ENCODE peak calls at places on chromosomes 6 and 20, in nine cellular contexts. One of them, this sample, is unnamed.

GRCh38 chr6:26275663-26276062 is 89.3 kb upstream of the BTN3A2 start:
- DNase-seq in Calu3: no peak
- DNase-seq in cardiac fibroblast: no peak
- DNase-seq in activated naive CD4-positive, alpha-beta T cell: no peak
- DNase-seq in aorta: no peak
- DNase-seq in cerebellar cortex: no peak
- DNase-seq in midbrain: no peak
- DNase-seq in stimulated activated CD4-positive, alpha-beta T cell treated with anti-CD3 and anti-CD28 coated beads, Interleukin-1b, Interleukin-23, amount 100 ng/mL, for 1 hour: no peak
- DNase-seq in HT1080: no peak
- DNase-seq in this sample: no peak

GRCh38 chr20:25389858-25390537 is 637 bp downstream of the ABHD12 start:
- DNase-seq in aorta: peak
- DNase-seq in cardiac fibroblast: no peak
- DNase-seq in cerebellar cortex: peak
- DNase-seq in midbrain: peak
- DNase-seq in stimulated activated CD4-positive, alpha-beta T cell treated with anti-CD3 and anti-CD28 coated beads, Interleukin-1b, Interleukin-23, amount 100 ng/mL, for 1 hour: peak
- DNase-seq in Calu3: peak
- DNase-seq in HT1080: no peak
- DNase-seq in activated naive CD4-positive, alpha-beta T cell: peak
- DNase-seq in this sample: no peak

GRCh38 chr6:152220785-152221184 is 413.3 kb downstream of the ESR1 start:
- DNase-seq in HT1080: no peak
- DNase-seq in Calu3: no peak
- DNase-seq in cerebellar cortex: peak
- DNase-seq in aorta: no peak
- DNase-seq in stimulated activated CD4-positive, alpha-beta T cell treated with anti-CD3 and anti-CD28 coated beads, Interleukin-1b, Interleukin-23, amount 100 ng/mL, for 1 hour: no peak
- DNase-seq in activated naive CD4-positive, alpha-beta T cell: no peak
- DNase-seq in cardiac fibroblast: no peak
- DNase-seq in midbrain: no peak
- DNase-seq in this sample: no peak

GRCh38 chr6:85675030-85675819 is 32.5 kb upstream of the SYNCRIP start:
- DNase-seq in cardiac fibroblast: peak
- DNase-seq in midbrain: no peak
- DNase-seq in cerebellar cortex: peak
- DNase-seq in activated naive CD4-positive, alpha-beta T cell: no peak
- DNase-seq in HT1080: peak
- DNase-seq in stimulated activated CD4-positive, alpha-beta T cell treated with anti-CD3 and anti-CD28 coated beads, Interleukin-1b, Interleukin-23, amount 100 ng/mL, for 1 hour: no peak
- DNase-seq in Calu3: peak
- DNase-seq in aorta: no peak
- DNase-seq in this sample: no peak

GRCh38 chr6:135675862-135676261 is 175.6 kb upstream of the PDE7B start:
- DNase-seq in cerebellar cortex: peak
- DNase-seq in activated naive CD4-positive, alpha-beta T cell: no peak
- DNase-seq in stimulated activated CD4-positive, alpha-beta T cell treated with anti-CD3 and anti-CD28 coated beads, Interleukin-1b, Interleukin-23, amount 100 ng/mL, for 1 hour: no peak
- DNase-seq in cardiac fibroblast: peak
- DNase-seq in aorta: no peak
- DNase-seq in Calu3: peak
- DNase-seq in midbrain: no peak
- DNase-seq in HT1080: peak
- DNase-seq in this sample: no peak

GRCh38 chr20:34315236-34315635 is 12.1 kb upstream of the AHCY start:
- DNase-seq in activated naive CD4-positive, alpha-beta T cell: no peak
- DNase-seq in cardiac fibroblast: no peak
- DNase-seq in cerebellar cortex: no peak
- DNase-seq in midbrain: no peak
- DNase-seq in Calu3: no peak
- DNase-seq in stimulated activated CD4-positive, alpha-beta T cell treated with anti-CD3 and anti-CD28 coated beads, Interleukin-1b, Interleukin-23, amount 100 ng/mL, for 1 hour: no peak
- DNase-seq in aorta: no peak
- DNase-seq in HT1080: no peak
- DNase-seq in this sample: no peak

GRCh38 chr20:62405981-62406513 is 1.0 kb downstream of the CABLES2 start:
- DNase-seq in activated naive CD4-positive, alpha-beta T cell: no peak
- DNase-seq in aorta: no peak
- DNase-seq in HT1080: no peak
- DNase-seq in Calu3: no peak
- DNase-seq in midbrain: no peak
- DNase-seq in stimulated activated CD4-positive, alpha-beta T cell treated with anti-CD3 and anti-CD28 coated beads, Interleukin-1b, Interleukin-23, amount 100 ng/mL, for 1 hour: no peak
- DNase-seq in cardiac fibroblast: no peak
- DNase-seq in cerebellar cortex: no peak
- DNase-seq in this sample: no peak

GRCh38 chr20:52943185-52943841 is 28.8 kb upstream of the TSHZ2 start:
- DNase-seq in cerebellar cortex: no peak
- DNase-seq in midbrain: no peak
- DNase-seq in activated naive CD4-positive, alpha-beta T cell: no peak
- DNase-seq in cardiac fibroblast: peak
- DNase-seq in aorta: no peak
- DNase-seq in Calu3: no peak
- DNase-seq in HT1080: peak
- DNase-seq in stimulated activated CD4-positive, alpha-beta T cell treated with anti-CD3 and anti-CD28 coated beads, Interleukin-1b, Interleukin-23, amount 100 ng/mL, for 1 hour: no peak
- DNase-seq in this sample: no peak

GRCh38 chr20:9978395-9979004 is 56.3 kb upstream of the ANKEF1 start:
- DNase-seq in aorta: no peak
- DNase-seq in HT1080: peak
- DNase-seq in stimulated activated CD4-positive, alpha-beta T cell treated with anti-CD3 and anti-CD28 coated beads, Interleukin-1b, Interleukin-23, amount 100 ng/mL, for 1 hour: no peak
- DNase-seq in activated naive CD4-positive, alpha-beta T cell: no peak
- DNase-seq in cerebellar cortex: peak
- DNase-seq in midbrain: peak
- DNase-seq in Calu3: peak
- DNase-seq in cardiac fibroblast: peak
- DNase-seq in this sample: no peak

GRCh38 chr6:149961728-149962425 is 1.9 kb upstream of the ULBP1 start:
- DNase-seq in cerebellar cortex: peak
- DNase-seq in cardiac fibroblast: peak
- DNase-seq in Calu3: peak
- DNase-seq in midbrain: no peak
- DNase-seq in activated naive CD4-positive, alpha-beta T cell: no peak
- DNase-seq in stimulated activated CD4-positive, alpha-beta T cell treated with anti-CD3 and anti-CD28 coated beads, Interleukin-1b, Interleukin-23, amount 100 ng/mL, for 1 hour: no peak
- DNase-seq in aorta: no peak
- DNase-seq in HT1080: peak
- DNase-seq in this sample: no peak

GRCh38 chr6:31727034-31727716 is 1.9 kb downstream of the DDAH2 start:
- DNase-seq in cardiac fibroblast: no peak
- DNase-seq in aorta: no peak
- DNase-seq in activated naive CD4-positive, alpha-beta T cell: no peak
- DNase-seq in cerebellar cortex: no peak
- DNase-seq in midbrain: no peak
- DNase-seq in HT1080: no peak
- DNase-seq in stimulated activated CD4-positive, alpha-beta T cell treated with anti-CD3 and anti-CD28 coated beads, Interleukin-1b, Interleukin-23, amount 100 ng/mL, for 1 hour: no peak
- DNase-seq in Calu3: no peak
- DNase-seq in this sample: no peak

GRCh38 chr6:3324262-3324942 is 65.7 kb downstream of the PSMG4 start:
- DNase-seq in aorta: no peak
- DNase-seq in stimulated activated CD4-positive, alpha-beta T cell treated with anti-CD3 and anti-CD28 coated beads, Interleukin-1b, Interleukin-23, amount 100 ng/mL, for 1 hour: no peak
- DNase-seq in cerebellar cortex: no peak
- DNase-seq in Calu3: no peak
- DNase-seq in cardiac fibroblast: peak
- DNase-seq in activated naive CD4-positive, alpha-beta T cell: no peak
- DNase-seq in HT1080: peak
- DNase-seq in midbrain: peak
- DNase-seq in this sample: no peak